ENCODE peak calls at places on chromosomes 12 and 14, in five cellular contexts. G, E, S, J and M are unnamed samples.

GRCh38 chr14:58138065-58138718 is 13.8 kb downstream of the ARMH4 start:
- DNase-seq in G (no peak), E (peak; percentile 50), J (no peak), S (no peak), M (no peak)

GRCh38 chr12:54280401-54281260 is at the start of gene HNRNPA1:
- DNase-seq in G (peak; percentile 99), E (peak; percentile 97), S (peak; percentile 97), J (peak; percentile 92), M (peak; percentile 97)

GRCh38 chr12:67515679-67516363 is 132.7 kb upstream of the DYRK2 start:
- DNase-seq in E (no peak), S (peak; percentile 47), J (no peak), G (no peak), M (peak; percentile 55)

GRCh38 chr14:71932229-71932951 is at the start of gene RGS6:
- DNase-seq in J (peak; percentile 56), G (peak; percentile 12), E (no peak), S (peak; percentile 11), M (peak; percentile 28)

GRCh38 chr14:53193193-53193592 is 40.1 kb upstream of the DDHD1 start:
- DNase-seq in G (peak; percentile 28), J (no peak), S (no peak), E (no peak), M (no peak)

GRCh38 chr12:75670175-75670574 is 158.8 kb upstream of the KRR1 start:
- DNase-seq in J (no peak), G (no peak), E (no peak), S (no peak), M (no peak)

GRCh38 chr12:73225371-73225937 is 953.3 kb downstream of the TRHDE start:
- DNase-seq in G (no peak), S (no peak), J (no peak), E (no peak), M (no peak)

GRCh38 chr12:106149096-106149784 is 10.5 kb upstream of the NUAK1 start:
- DNase-seq in E (peak; percentile 28), G (no peak), S (no peak), J (no peak), M (peak; percentile 45)

GRCh38 chr14:36747411-36748184 is 85.9 kb downstream of the PAX9 start:
- DNase-seq in S (no peak), G (no peak), E (peak; percentile 37), J (no peak), M (no peak)

GRCh38 chr14:75566321-75566720 is 12.1 kb upstream of the FLVCR2 start:
- DNase-seq in E (no peak), S (peak; percentile 68), G (peak; percentile 59), J (no peak), M (no peak)